ENCODE peak calls at places on chromosomes 16 and 17, in six cellular contexts. S is breast epithelium, A is sigmoid colon, J is tibial nerve, K is PC-9, G is A549. D is an unnamed sample.

GRCh38 chr16:558298-559020 is 1.7 kb upstream of the PRR35 start:
- DNase-seq in A (no peak), G (no peak), K (no peak), S (no peak), J (no peak), D (no peak)

GRCh38 chr17:79002291-79002690 is 7.3 kb downstream of the CANT1 start:
- DNase-seq in J (no peak), S (no peak), K (no peak), A (peak; percentile 38), G (no peak), D (no peak)

GRCh38 chr17:68184141-68184571 is 63.7 kb upstream of the AMZ2 start:
- DNase-seq in K (peak; percentile 68), G (no peak), A (no peak), J (no peak), S (peak; percentile 16), D (peak; percentile 23)

GRCh38 chr17:44137891-44138709 is 3.6 kb upstream of the HROB start:
- DNase-seq in J (peak; percentile 69), G (peak; percentile 98), A (peak; percentile 94), K (peak; percentile 87), S (peak; percentile 78), D (peak; percentile 100)

GRCh38 chr16:80997139-80997798 is 9.4 kb downstream of the CMC2 start:
- DNase-seq in A (no peak), J (no peak), K (no peak), S (no peak), G (peak; percentile 69), D (no peak)

GRCh38 chr17:43030137-43030767 is 5.2 kb downstream of the RND2 start:
- DNase-seq in K (no peak), J (no peak), S (no peak), A (no peak), G (no peak), D (no peak)

GRCh38 chr16:53984936-53985335 is 281.0 kb downstream of the FTO start:
- DNase-seq in A (no peak), S (no peak), K (no peak), G (no peak), J (no peak), D (no peak)

GRCh38 chr16:85486256-85486915 is 126.7 kb upstream of the GSE1 start:
- DNase-seq in G (no peak), S (no peak), A (no peak), J (no peak), K (no peak), D (no peak)

GRCh38 chr16:88691924-88692560 is 5.7 kb upstream of the SNAI3 start:
- DNase-seq in G (no peak), A (no peak), J (no peak), S (no peak), K (no peak), D (no peak)

GRCh38 chr17:18270046-18270850 is 9.8 kb downstream of the MIEF2 start:
- DNase-seq in K (no peak), G (no peak), J (no peak), A (no peak), S (no peak), D (no peak)
- H3K4me3 ChIP-seq in K (no peak overlapping the region), G (no peak overlapping the region), J (no peak overlapping the region), A (no peak overlapping the region), S (no peak overlapping the region), D (no peak overlapping the region)

GRCh38 chr16:87172632-87173031 is 144.6 kb downstream of the C16orf95 start:
- DNase-seq in S (no peak), K (no peak), G (peak; percentile 21), J (no peak), A (no peak), D (no peak)
- TF ChIP-seq CTCF in S (no peak), K (peak; percentile 16), G (no peak), J (no peak), A (no peak), D (peak; percentile 23)

GRCh38 chr17:30226878-30227277 is 8.6 kb downstream of the SLC6A4 start:
- DNase-seq in J (no peak), G (no peak), K (no peak), A (no peak), S (no peak), D (peak; percentile 7)

GRCh38 chr17:30230596-30231125 is 4.8 kb downstream of the SLC6A4 start:
- DNase-seq in J (no peak), K (no peak), G (no peak), S (no peak), A (no peak), D (no peak)

GRCh38 chr17:30225919-30226553 is 9.5 kb downstream of the SLC6A4 start:
- DNase-seq in K (peak; percentile 96), A (no peak), J (no peak), S (no peak), G (no peak), D (no peak)

GRCh38 chr17:30228011-30228410 is 7.5 kb downstream of the SLC6A4 start:
- DNase-seq in G (no peak), A (no peak), S (no peak), K (no peak), J (no peak), D (peak; percentile 38)

DNA sequence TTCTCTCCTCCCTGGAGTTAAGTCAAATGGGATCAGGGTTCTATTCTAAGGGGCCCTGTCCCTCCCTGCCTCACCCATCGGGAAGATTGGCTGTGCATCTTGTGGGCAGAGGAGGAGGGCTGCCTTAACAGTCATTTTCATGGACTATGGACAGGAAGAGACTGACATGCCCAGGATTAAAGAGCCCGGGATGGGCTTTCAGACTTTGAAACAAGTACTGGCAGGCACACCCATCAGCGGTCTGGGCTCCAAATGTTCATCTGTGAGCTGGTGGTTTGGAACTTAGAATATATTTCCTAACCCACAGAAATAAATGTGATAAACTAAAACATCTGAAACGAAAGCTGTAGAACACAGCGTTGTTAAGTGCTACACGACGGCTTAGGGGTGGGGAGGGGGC is 6.5 kb downstream of the SLC6A4 start:
- DNase-seq in G (no peak), J (no peak), K (no peak), A (no peak), S (no peak), D (no peak)
- H3K4me3 ChIP-seq in G (no peak overlapping the region), J (no peak overlapping the region), K (no peak overlapping the region), A (no peak overlapping the region), S (no peak overlapping the region), D (no peak overlapping the region)

DNA sequence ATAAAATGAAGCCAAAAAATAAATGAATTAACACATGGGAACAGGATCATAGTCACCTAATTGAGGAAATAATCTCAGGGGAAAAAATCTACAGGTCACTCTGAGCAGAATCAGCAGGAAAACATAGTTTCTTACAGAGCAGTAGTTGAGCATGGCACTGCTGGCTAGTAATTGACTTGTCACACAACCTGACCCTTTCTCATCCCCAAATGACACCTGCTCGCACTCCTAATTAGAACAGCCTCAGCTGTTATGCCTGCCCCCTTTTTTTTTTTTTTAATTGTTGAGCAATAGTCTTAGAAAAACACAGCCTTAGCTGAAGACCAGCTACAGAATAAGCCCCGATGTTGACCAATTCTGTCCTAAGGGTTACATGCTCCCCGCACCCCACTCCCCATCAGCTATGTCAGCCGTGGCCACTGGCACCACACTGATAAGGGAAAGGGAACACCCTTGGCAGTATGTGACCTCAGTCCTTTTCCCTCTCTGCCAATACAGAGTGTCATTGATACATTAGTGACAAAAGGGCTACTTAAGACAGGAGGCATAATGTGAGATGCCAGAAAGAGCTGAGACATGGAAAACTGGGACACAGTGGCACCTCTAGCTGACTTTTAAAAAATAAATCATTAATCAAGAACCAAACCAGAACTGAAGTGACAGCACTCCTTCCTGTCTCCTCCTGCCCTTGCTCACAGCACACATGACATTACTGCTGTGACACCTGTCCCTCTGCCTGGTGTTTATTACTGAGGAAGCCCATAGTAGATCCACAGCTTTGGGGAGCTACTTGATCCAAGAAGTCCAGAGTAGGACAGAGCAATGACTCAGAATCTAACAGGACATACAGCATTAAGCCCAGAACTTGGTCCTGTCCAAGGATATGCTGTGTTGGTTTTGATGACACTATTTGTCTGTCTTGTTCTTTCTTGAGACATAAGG is 41.7 kb downstream of the WDR59 start:
- DNase-seq in J (no peak), A (no peak), K (no peak), S (no peak), G (no peak), D (no peak)
- TF ChIP-seq CTCF in J (no peak), A (no peak), K (no peak), S (no peak), G (no peak), D (no peak)

GRCh38 chr17:50945779-50946222 is 79.6 kb upstream of the TOB1 start:
- DNase-seq in A (peak; percentile 21), G (no peak), J (no peak), K (no peak), S (no peak), D (no peak)

GRCh38 chr17:50944902-50945720 is 79.0 kb upstream of the TOB1 start:
- DNase-seq in K (peak; percentile 15), G (no peak), S (peak; percentile 16), A (no peak), J (no peak), D (no peak)

GRCh38 chr17:50946223-50946890 is 80.2 kb upstream of the TOB1 start:
- DNase-seq in J (no peak), S (no peak), G (no peak), A (peak; percentile 55), K (peak; percentile 32), D (no peak)

GRCh38 chr17:50943575-50943933 is 77.4 kb upstream of the TOB1 start:
- DNase-seq in G (no peak), J (peak; percentile 12), A (peak; percentile 66), S (no peak), K (peak; percentile 34), D (no peak)

GRCh38 chr17:50944054-50944901 is 78.1 kb upstream of the TOB1 start:
- DNase-seq in A (peak; percentile 88), J (peak; percentile 72), S (peak; percentile 77), G (peak; percentile 97), K (peak; percentile 84), D (no peak)
- H3K4me3 ChIP-seq in A (peak overlapping the region; percentile 52), J (peak overlapping the region; percentile 41), S (peak overlapping the region; percentile 66), G (peak overlapping the region; percentile 53), K (peak overlapping the region; percentile 60), D (no peak overlapping the region)